ENCODE peak calls at places on chromosome 18, in nine cellular contexts. One of them, this sample, is unnamed.

GRCh38 chr18:54801374-54801773 is 26.9 kb upstream of the RAB27B start:
- DNase-seq in body of pancreas: no peak
- DNase-seq in GM12865: no peak
- DNase-seq in small intestine: no peak
- DNase-seq in GM23248: no peak
- DNase-seq in CD4-positive, CD25-positive, alpha-beta regulatory T cell: no peak
- DNase-seq in astrocyte: no peak
- DNase-seq in ascending aorta: no peak
- DNase-seq in naive thymus-derived CD4-positive, alpha-beta T cell: no peak
- DNase-seq in this sample: no peak

GRCh38 chr18:76258209-76258608 is 236.8 kb downstream of the ZNF516 start:
- DNase-seq in GM12865: no peak
- DNase-seq in CD4-positive, CD25-positive, alpha-beta regulatory T cell: no peak
- DNase-seq in astrocyte: peak; percentile 53
- DNase-seq in ascending aorta: no peak
- DNase-seq in body of pancreas: no peak
- DNase-seq in GM23248: peak; percentile 46
- DNase-seq in naive thymus-derived CD4-positive, alpha-beta T cell: no peak
- DNase-seq in small intestine: no peak
- DNase-seq in this sample: no peak

GRCh38 chr18:12621737-12622306 is 36.1 kb downstream of the SPIRE1 start:
- DNase-seq in GM12865: no peak
- DNase-seq in body of pancreas: no peak
- DNase-seq in CD4-positive, CD25-positive, alpha-beta regulatory T cell: no peak
- DNase-seq in ascending aorta: no peak
- DNase-seq in small intestine: no peak
- DNase-seq in naive thymus-derived CD4-positive, alpha-beta T cell: no peak
- DNase-seq in astrocyte: peak; percentile 88
- DNase-seq in GM23248: peak; percentile 96
- DNase-seq in this sample: no peak

GRCh38 chr18:77557030-77557429 is 307.4 kb downstream of the GALR1 start:
- DNase-seq in body of pancreas: no peak
- DNase-seq in naive thymus-derived CD4-positive, alpha-beta T cell: no peak
- DNase-seq in GM23248: no peak
- DNase-seq in small intestine: no peak
- DNase-seq in CD4-positive, CD25-positive, alpha-beta regulatory T cell: no peak
- DNase-seq in GM12865: no peak
- DNase-seq in astrocyte: no peak
- DNase-seq in ascending aorta: no peak
- DNase-seq in this sample: no peak

GRCh38 chr18:73793386-73793785 is 354.2 kb downstream of the FBXO15 start:
- DNase-seq in GM23248: peak; percentile 5
- DNase-seq in ascending aorta: no peak
- DNase-seq in astrocyte: peak; percentile 83
- DNase-seq in naive thymus-derived CD4-positive, alpha-beta T cell: no peak
- DNase-seq in small intestine: no peak
- DNase-seq in body of pancreas: no peak
- DNase-seq in GM12865: no peak
- DNase-seq in CD4-positive, CD25-positive, alpha-beta regulatory T cell: no peak
- DNase-seq in this sample: no peak

GRCh38 chr18:28903366-28903765 is 726.4 kb upstream of the CDH2 start:
- DNase-seq in GM12865: no peak
- DNase-seq in CD4-positive, CD25-positive, alpha-beta regulatory T cell: no peak
- DNase-seq in body of pancreas: no peak
- DNase-seq in ascending aorta: no peak
- DNase-seq in GM23248: peak; percentile 51
- DNase-seq in naive thymus-derived CD4-positive, alpha-beta T cell: no peak
- DNase-seq in astrocyte: peak; percentile 49
- DNase-seq in small intestine: no peak
- DNase-seq in this sample: no peak

GRCh38 chr18:79511671-79512301 is 116.1 kb downstream of the NFATC1 start:
- DNase-seq in naive thymus-derived CD4-positive, alpha-beta T cell: peak; percentile 3
- DNase-seq in small intestine: no peak
- DNase-seq in ascending aorta: no peak
- DNase-seq in body of pancreas: no peak
- DNase-seq in GM23248: no peak
- DNase-seq in GM12865: no peak
- DNase-seq in astrocyte: no peak
- DNase-seq in CD4-positive, CD25-positive, alpha-beta regulatory T cell: no peak
- DNase-seq in this sample: no peak

GRCh38 chr18:4351005-4351404 is 104.1 kb downstream of the DLGAP1 start:
- DNase-seq in astrocyte: no peak
- DNase-seq in small intestine: no peak
- DNase-seq in ascending aorta: no peak
- DNase-seq in body of pancreas: no peak
- DNase-seq in GM12865: no peak
- DNase-seq in naive thymus-derived CD4-positive, alpha-beta T cell: no peak
- DNase-seq in GM23248: no peak
- DNase-seq in CD4-positive, CD25-positive, alpha-beta regulatory T cell: no peak
- DNase-seq in this sample: no peak

GRCh38 chr18:57434177-57434535 is 1.0 kb upstream of the ONECUT2 start:
- DNase-seq in small intestine: peak; percentile 52
- DNase-seq in body of pancreas: no peak
- DNase-seq in naive thymus-derived CD4-positive, alpha-beta T cell: no peak
- DNase-seq in ascending aorta: no peak
- DNase-seq in GM12865: no peak
- DNase-seq in GM23248: no peak
- DNase-seq in astrocyte: no peak
- DNase-seq in CD4-positive, CD25-positive, alpha-beta regulatory T cell: no peak
- DNase-seq in this sample: no peak

GRCh38 chr18:24616638-24617037 is 156.2 kb downstream of the HRH4 start:
- DNase-seq in GM23248: no peak
- DNase-seq in GM12865: no peak
- DNase-seq in astrocyte: no peak
- DNase-seq in ascending aorta: no peak
- DNase-seq in naive thymus-derived CD4-positive, alpha-beta T cell: no peak
- DNase-seq in CD4-positive, CD25-positive, alpha-beta regulatory T cell: no peak
- DNase-seq in small intestine: no peak
- DNase-seq in body of pancreas: no peak
- DNase-seq in this sample: no peak

GRCh38 chr18:58174285-58174684 is 130.3 kb downstream of the NEDD4L start:
- DNase-seq in GM12865: no peak
- DNase-seq in ascending aorta: no peak
- DNase-seq in astrocyte: no peak
- DNase-seq in naive thymus-derived CD4-positive, alpha-beta T cell: no peak
- DNase-seq in GM23248: no peak
- DNase-seq in small intestine: no peak
- DNase-seq in body of pancreas: no peak
- DNase-seq in CD4-positive, CD25-positive, alpha-beta regulatory T cell: no peak
- DNase-seq in this sample: no peak

GRCh38 chr18:58067611-58068010 is 23.6 kb downstream of the NEDD4L start:
- DNase-seq in GM12865: no peak
- DNase-seq in ascending aorta: no peak
- DNase-seq in small intestine: peak; percentile 42
- DNase-seq in body of pancreas: no peak
- DNase-seq in GM23248: no peak
- DNase-seq in naive thymus-derived CD4-positive, alpha-beta T cell: no peak
- DNase-seq in CD4-positive, CD25-positive, alpha-beta regulatory T cell: no peak
- DNase-seq in astrocyte: no peak
- DNase-seq in this sample: no peak

GRCh38 chr18:48767090-48767670 is 183.6 kb downstream of the SMAD7 start:
- DNase-seq in astrocyte: no peak
- DNase-seq in GM23248: peak; percentile 50
- DNase-seq in naive thymus-derived CD4-positive, alpha-beta T cell: no peak
- DNase-seq in small intestine: no peak
- DNase-seq in ascending aorta: no peak
- DNase-seq in body of pancreas: no peak
- DNase-seq in CD4-positive, CD25-positive, alpha-beta regulatory T cell: peak; percentile 18
- DNase-seq in GM12865: peak; percentile 31
- DNase-seq in this sample: no peak

GRCh38 chr18:59155140-59155539 is 15.5 kb downstream of the SEC11C start:
- DNase-seq in naive thymus-derived CD4-positive, alpha-beta T cell: no peak
- DNase-seq in ascending aorta: no peak
- DNase-seq in GM12865: no peak
- DNase-seq in small intestine: no peak
- DNase-seq in body of pancreas: no peak
- DNase-seq in astrocyte: peak; percentile 97
- DNase-seq in CD4-positive, CD25-positive, alpha-beta regulatory T cell: no peak
- DNase-seq in GM23248: peak; percentile 79
- DNase-seq in this sample: no peak

GRCh38 chr18:23238152-23238531 is 102.9 kb downstream of the CABLES1 start:
- DNase-seq in GM23248: peak; percentile 95
- DNase-seq in body of pancreas: no peak
- DNase-seq in astrocyte: peak; percentile 89
- DNase-seq in small intestine: peak; percentile 82
- DNase-seq in CD4-positive, CD25-positive, alpha-beta regulatory T cell: no peak
- DNase-seq in ascending aorta: peak; percentile 26
- DNase-seq in naive thymus-derived CD4-positive, alpha-beta T cell: no peak
- DNase-seq in GM12865: no peak
- DNase-seq in this sample: no peak
- H3K4me3 ChIP-seq in GM23248: peak overlapping the region; percentile 60
- H3K4me3 ChIP-seq in body of pancreas: no peak overlapping the region
- H3K4me3 ChIP-seq in astrocyte: peak overlapping the region; percentile 18
- H3K4me3 ChIP-seq in small intestine: no peak overlapping the region
- H3K4me3 ChIP-seq in CD4-positive, CD25-positive, alpha-beta regulatory T cell: no peak overlapping the region
- H3K4me3 ChIP-seq in ascending aorta: peak overlapping the region; percentile 58
- H3K4me3 ChIP-seq in naive thymus-derived CD4-positive, alpha-beta T cell: peak overlapping the region; percentile 30
- H3K4me3 ChIP-seq in GM12865: no peak overlapping the region
- H3K4me3 ChIP-seq in this sample: no peak overlapping the region

DNA sequence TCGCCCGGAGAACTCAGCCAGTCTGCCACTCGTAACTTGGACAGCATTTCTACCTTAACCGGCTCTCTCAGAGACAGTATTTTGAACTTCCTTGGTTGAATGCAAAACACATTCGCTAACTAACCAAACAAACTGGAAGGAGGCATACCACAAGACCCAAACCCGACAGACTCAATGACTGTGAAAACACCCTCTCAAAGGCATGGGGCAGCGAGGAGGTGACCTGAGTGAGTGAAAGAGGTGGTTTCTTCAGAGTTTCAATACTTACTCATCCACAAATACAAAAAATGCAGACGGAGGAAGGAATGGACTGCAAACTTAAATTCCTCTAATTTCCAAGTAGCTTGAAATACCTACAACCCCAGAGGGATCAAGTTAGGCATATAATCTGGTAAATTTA is 132.9 kb downstream of the GAREM1 start:
- DNase-seq in GM23248: no peak
- DNase-seq in GM12865: no peak
- DNase-seq in body of pancreas: no peak
- DNase-seq in small intestine: no peak
- DNase-seq in astrocyte: peak; percentile 49
- DNase-seq in CD4-positive, CD25-positive, alpha-beta regulatory T cell: no peak
- DNase-seq in ascending aorta: no peak
- DNase-seq in naive thymus-derived CD4-positive, alpha-beta T cell: no peak
- DNase-seq in this sample: no peak
- H3K4me3 ChIP-seq in GM23248: no peak overlapping the region
- H3K4me3 ChIP-seq in GM12865: no peak overlapping the region
- H3K4me3 ChIP-seq in body of pancreas: no peak overlapping the region
- H3K4me3 ChIP-seq in small intestine: no peak overlapping the region
- H3K4me3 ChIP-seq in astrocyte: no peak overlapping the region
- H3K4me3 ChIP-seq in CD4-positive, CD25-positive, alpha-beta regulatory T cell: no peak overlapping the region
- H3K4me3 ChIP-seq in ascending aorta: no peak overlapping the region
- H3K4me3 ChIP-seq in naive thymus-derived CD4-positive, alpha-beta T cell: no peak overlapping the region
- H3K4me3 ChIP-seq in this sample: no peak overlapping the region

DNA sequence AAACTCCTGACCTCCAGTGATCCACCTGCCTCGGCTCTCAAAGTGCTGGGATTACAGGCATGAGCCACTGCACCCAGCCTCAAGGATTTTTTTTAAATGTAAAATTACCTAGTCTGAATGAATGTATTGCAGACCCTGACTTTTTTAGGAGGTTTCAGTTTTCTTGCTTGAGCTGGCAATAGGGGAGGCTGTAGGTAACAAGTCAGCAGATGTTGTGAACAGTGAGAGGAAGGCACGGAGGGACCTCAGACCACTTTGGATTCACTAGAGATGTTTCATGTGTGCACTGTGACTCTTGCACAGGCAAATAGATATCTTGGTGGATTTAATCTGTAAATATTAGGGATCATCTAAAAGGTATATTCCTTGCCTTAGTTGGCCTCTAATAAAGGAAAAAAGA is 6.4 kb downstream of the NDUFV2 start:
- DNase-seq in body of pancreas: no peak
- DNase-seq in small intestine: no peak
- DNase-seq in astrocyte: no peak
- DNase-seq in ascending aorta: no peak
- DNase-seq in GM12865: no peak
- DNase-seq in GM23248: no peak
- DNase-seq in CD4-positive, CD25-positive, alpha-beta regulatory T cell: no peak
- DNase-seq in naive thymus-derived CD4-positive, alpha-beta T cell: no peak
- DNase-seq in this sample: no peak
- H3K4me3 ChIP-seq in body of pancreas: no peak overlapping the region
- H3K4me3 ChIP-seq in small intestine: no peak overlapping the region
- H3K4me3 ChIP-seq in astrocyte: no peak overlapping the region
- H3K4me3 ChIP-seq in ascending aorta: no peak overlapping the region
- H3K4me3 ChIP-seq in GM12865: no peak overlapping the region
- H3K4me3 ChIP-seq in GM23248: peak overlapping the region; percentile 57
- H3K4me3 ChIP-seq in CD4-positive, CD25-positive, alpha-beta regulatory T cell: peak overlapping the region; percentile 72
- H3K4me3 ChIP-seq in naive thymus-derived CD4-positive, alpha-beta T cell: peak overlapping the region; percentile 5
- H3K4me3 ChIP-seq in this sample: no peak overlapping the region

DNA sequence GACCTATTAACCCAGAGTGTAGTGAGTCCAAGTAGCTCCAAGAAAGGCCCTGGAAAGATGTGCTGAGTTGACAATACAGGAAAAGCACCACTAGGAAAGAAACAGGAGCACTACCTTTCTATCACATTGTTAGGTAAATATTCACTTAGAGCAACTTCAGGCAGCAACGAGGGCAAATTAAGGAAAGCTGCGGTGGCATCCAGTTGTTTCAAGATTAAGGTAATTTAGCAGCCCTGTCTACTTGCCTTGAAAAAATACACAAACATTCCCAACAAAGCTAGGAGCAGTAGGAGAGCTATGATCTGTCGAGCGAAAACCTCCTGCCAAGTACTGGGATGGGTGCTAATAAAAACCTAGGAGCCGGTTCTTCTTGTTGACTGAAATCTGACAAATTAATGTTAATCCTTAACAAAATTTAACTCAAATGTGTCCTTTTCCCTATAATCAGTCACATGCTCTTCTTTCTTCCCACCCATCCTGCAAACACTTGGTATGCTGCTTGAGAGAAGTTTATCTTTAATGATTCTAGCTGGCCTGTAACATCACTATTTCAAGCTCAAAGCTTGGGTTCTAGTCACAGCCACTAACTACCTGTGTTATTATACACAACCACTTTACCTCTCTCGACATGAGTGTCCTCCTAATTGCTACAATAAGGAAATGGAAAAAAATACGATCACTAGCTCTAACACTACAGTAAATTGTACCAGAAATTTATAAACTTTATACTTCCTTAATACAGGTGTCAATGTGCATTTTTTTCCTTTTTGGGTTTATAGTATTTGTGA is 2.0 kb downstream of the ACAA2 start:
- DNase-seq in GM12865: no peak
- DNase-seq in ascending aorta: no peak
- DNase-seq in astrocyte: no peak
- DNase-seq in naive thymus-derived CD4-positive, alpha-beta T cell: no peak
- DNase-seq in CD4-positive, CD25-positive, alpha-beta regulatory T cell: no peak
- DNase-seq in GM23248: peak; percentile 15
- DNase-seq in body of pancreas: no peak
- DNase-seq in small intestine: peak; percentile 57
- DNase-seq in this sample: no peak
- H3K4me3 ChIP-seq in GM12865: no peak overlapping the region
- H3K4me3 ChIP-seq in ascending aorta: peak overlapping the region; percentile 79
- H3K4me3 ChIP-seq in astrocyte: no peak overlapping the region
- H3K4me3 ChIP-seq in naive thymus-derived CD4-positive, alpha-beta T cell: no peak overlapping the region
- H3K4me3 ChIP-seq in CD4-positive, CD25-positive, alpha-beta regulatory T cell: peak overlapping the region; percentile 2
- H3K4me3 ChIP-seq in GM23248: peak overlapping the region; percentile 94
- H3K4me3 ChIP-seq in body of pancreas: no peak overlapping the region
- H3K4me3 ChIP-seq in small intestine: no peak overlapping the region
- H3K4me3 ChIP-seq in this sample: peak overlapping the region; percentile 76

GRCh38 chr18:2978208-2978607 is 34.7 kb downstream of the LPIN2 start:
- DNase-seq in body of pancreas: no peak
- DNase-seq in GM12865: peak; percentile 68
- DNase-seq in GM23248: peak; percentile 48
- DNase-seq in CD4-positive, CD25-positive, alpha-beta regulatory T cell: no peak
- DNase-seq in naive thymus-derived CD4-positive, alpha-beta T cell: no peak
- DNase-seq in ascending aorta: no peak
- DNase-seq in astrocyte: peak; percentile 60
- DNase-seq in small intestine: no peak
- DNase-seq in this sample: no peak
- H3K4me3 ChIP-seq in body of pancreas: no peak overlapping the region
- H3K4me3 ChIP-seq in GM12865: peak overlapping the region; percentile 46
- H3K4me3 ChIP-seq in GM23248: peak overlapping the region; percentile 66
- H3K4me3 ChIP-seq in CD4-positive, CD25-positive, alpha-beta regulatory T cell: peak overlapping the region; percentile 98
- H3K4me3 ChIP-seq in naive thymus-derived CD4-positive, alpha-beta T cell: peak overlapping the region; percentile 69
- H3K4me3 ChIP-seq in ascending aorta: peak overlapping the region; percentile 31
- H3K4me3 ChIP-seq in astrocyte: peak overlapping the region; percentile 45
- H3K4me3 ChIP-seq in small intestine: no peak overlapping the region
- H3K4me3 ChIP-seq in this sample: no peak overlapping the region

This sample was measured in HAP-1.